ENCODE peak calls at places on chromosomes 16 and 17, in ten cellular contexts. B is H1, J is AG09319, R is A549, K is fibroblast of lung, O is H9, G is neural crest cell, E is endodermal cell, Q is Peyer's patch, V is CD14-positive monocyte. U is an unnamed sample.

GRCh38 chr17:70107441-70107840 is 32.4 kb downstream of the KCNJ16 start:
- DNase-seq in B (no peak), J (no peak), E (no peak), V (no peak), Q (no peak), K (no peak), R (no peak), G (no peak), O (no peak), U (no peak)

GRCh38 chr17:18184143-18185007 is 747 bp downstream of the ALKBH5 start:
- DNase-seq in B (peak; percentile 65), E (peak; percentile 87), O (peak; percentile 61), J (no peak), G (no peak), R (no peak), K (peak; percentile 48), Q (peak; percentile 60), V (peak; percentile 90), U (peak; percentile 33)

GRCh38 chr16:55622930-55623561 is 32.7 kb upstream of the SLC6A2 start:
- DNase-seq in V (no peak), G (no peak), Q (no peak), K (no peak), J (no peak), R (peak; percentile 25), B (peak; percentile 75), E (peak; percentile 92), O (peak; percentile 84), U (no peak)

GRCh38 chr16:57003439-57004386 is 14.4 kb downstream of the NLRC5 start:
- DNase-seq in B (no peak), J (no peak), G (no peak), Q (peak; percentile 68), K (no peak), E (no peak), O (no peak), R (no peak), V (no peak), U (no peak)

GRCh38 chr17:4988168-4988567 is 693 bp upstream of the CAMTA2 start:
- DNase-seq in R (no peak), J (no peak), O (no peak), E (no peak), Q (no peak), G (no peak), V (no peak), B (no peak), K (no peak), U (no peak)

GRCh38 chr16:74487634-74488495 is 66.6 kb upstream of the CLEC18B start:
- DNase-seq in R (no peak), G (no peak), E (no peak), V (no peak), J (no peak), K (no peak), Q (no peak), O (no peak), B (no peak), U (no peak)

GRCh38 chr16:84528317-84528716 is 23.9 kb upstream of the MEAK7 start:
- DNase-seq in G (no peak), V (no peak), J (no peak), B (no peak), E (no peak), Q (no peak), R (no peak), O (no peak), K (no peak), U (no peak)

GRCh38 chr17:28396635-28397239 is 9.3 kb downstream of the SLC46A1 start:
- DNase-seq in G (no peak), E (peak; percentile 59), O (no peak), R (no peak), B (no peak), K (no peak), Q (no peak), J (no peak), V (no peak), U (no peak)

DNA sequence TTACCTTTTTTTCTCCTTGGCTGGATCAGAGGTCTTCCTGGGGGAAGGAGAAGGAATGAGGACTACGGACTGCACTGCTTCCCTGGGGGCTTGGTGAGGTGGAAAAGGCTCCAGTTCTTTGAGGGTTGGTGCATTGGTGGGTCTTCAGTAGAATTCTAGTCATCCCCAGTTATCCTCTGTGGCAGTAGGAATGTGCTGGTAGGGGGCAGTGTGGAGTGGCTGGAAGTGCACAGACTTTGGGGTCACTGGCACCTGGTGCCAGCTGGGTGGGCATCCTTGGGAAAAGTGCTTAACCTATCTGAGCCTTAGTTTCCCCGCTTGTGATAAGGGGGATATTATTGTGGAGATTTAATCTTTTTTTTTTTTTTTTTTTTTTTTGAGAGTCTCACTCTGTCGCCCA is 6.3 kb downstream of the TAC4 start:
- DNase-seq in E (no peak), Q (no peak), G (no peak), V (no peak), B (no peak), R (no peak), K (no peak), J (no peak), O (no peak), U (no peak)
- TF ChIP-seq CTCF in E (peak; percentile 59), Q (no peak), G (no peak), V (no peak), B (peak; percentile 41), R (no peak), K (no peak), J (no peak), O (peak; percentile 53), U (peak; percentile 36)

GRCh38 chr16:88308441-88309173 is 74.2 kb upstream of the ZNF469 start:
- DNase-seq in E (no peak), J (no peak), V (no peak), O (no peak), G (no peak), B (no peak), R (no peak), Q (no peak), K (no peak), U (no peak)

GRCh38 chr16:88310796-88311605 is 71.8 kb upstream of the ZNF469 start:
- DNase-seq in K (no peak), O (no peak), J (no peak), V (no peak), B (no peak), R (no peak), G (no peak), Q (no peak), E (no peak), U (no peak)

GRCh38 chr16:88312732-88313131 is 70.0 kb upstream of the ZNF469 start:
- DNase-seq in B (no peak), J (no peak), K (no peak), R (no peak), E (no peak), G (no peak), V (no peak), Q (no peak), O (no peak), U (no peak)

GRCh38 chr16:88309174-88309904 is 73.4 kb upstream of the ZNF469 start:
- DNase-seq in E (no peak), O (no peak), V (no peak), B (no peak), K (no peak), J (no peak), G (no peak), R (no peak), Q (no peak), U (no peak)

DNA sequence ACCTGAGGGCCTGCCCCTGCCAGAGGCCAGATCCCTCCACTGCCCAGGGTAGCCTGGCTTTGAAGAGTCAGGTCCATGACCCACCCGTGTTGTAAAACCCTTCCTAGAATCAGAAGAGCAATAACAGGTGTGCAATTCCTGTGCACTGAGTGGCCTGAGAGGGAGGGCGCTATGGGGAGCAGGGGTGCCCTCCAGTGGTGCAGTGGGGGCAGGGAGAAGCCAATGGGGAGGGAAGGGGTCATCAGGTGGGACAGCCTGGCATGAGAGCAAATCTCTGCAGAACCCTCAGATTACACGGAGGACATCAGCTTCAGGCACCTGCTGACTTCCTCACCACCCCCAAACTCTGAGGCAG is 72.9 kb upstream of the ZNF469 start:
- DNase-seq in E (no peak), K (no peak), J (no peak), Q (no peak), V (no peak), B (no peak), O (no peak), G (no peak), R (no peak), U (no peak)
- TF ChIP-seq CTCF in E (peak; percentile 31), K (peak; percentile 26), J (no peak), Q (no peak), V (no peak), B (peak; percentile 73), O (peak; percentile 53), G (no peak), R (no peak), U (peak; percentile 36)

DNA sequence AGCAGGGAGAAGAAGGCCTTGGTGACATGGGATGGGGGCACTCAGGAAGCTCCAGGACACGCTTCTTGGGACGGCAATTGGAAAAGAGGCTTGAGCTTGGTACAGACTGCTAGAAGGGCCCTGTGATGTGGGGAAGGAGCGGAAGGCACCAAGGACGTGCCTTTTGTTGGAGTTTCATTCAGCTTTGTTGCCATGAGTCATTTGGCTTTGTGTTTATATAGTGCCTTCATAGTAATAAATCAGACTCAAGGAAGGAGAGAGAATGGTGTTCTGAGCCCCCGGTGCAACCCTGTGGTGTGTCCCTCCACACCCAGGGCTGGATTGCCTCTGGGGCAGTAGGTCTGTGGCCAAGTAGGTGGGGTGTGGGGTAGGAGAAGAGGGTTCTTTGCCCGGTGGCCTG is 7.4 kb upstream of the TBX4 start:
- DNase-seq in O (no peak), B (no peak), G (no peak), R (peak; percentile 38), J (no peak), E (peak; percentile 33), K (peak; percentile 66), V (no peak), Q (no peak), U (peak; percentile 63)
- TF ChIP-seq CTCF in O (no peak), B (no peak), G (no peak), R (no peak), J (no peak), E (no peak), K (no peak), V (no peak), Q (no peak), U (no peak)

GRCh38 chr17:38915639-38915995 is 9.8 kb upstream of the LASP1NB start:
- DNase-seq in K (no peak), E (peak; percentile 42), J (no peak), Q (no peak), G (no peak), O (no peak), V (no peak), R (no peak), B (no peak), U (no peak)

GRCh38 chr17:38916771-38917170 is 8.6 kb upstream of the LASP1NB start:
- DNase-seq in G (no peak), K (no peak), J (no peak), E (no peak), B (no peak), O (no peak), V (no peak), Q (peak; percentile 3), R (no peak), U (no peak)

GRCh38 chr17:38912221-38912813 is 13.1 kb upstream of the LASP1NB start:
- DNase-seq in J (no peak), B (no peak), O (peak; percentile 27), K (no peak), R (no peak), V (no peak), E (peak; percentile 40), G (no peak), Q (no peak), U (no peak)

GRCh38 chr17:38917259-38917658 is 8.2 kb upstream of the LASP1NB start:
- DNase-seq in J (no peak), Q (peak; percentile 14), O (no peak), V (no peak), E (no peak), G (no peak), R (no peak), B (no peak), K (no peak), U (no peak)

DNA sequence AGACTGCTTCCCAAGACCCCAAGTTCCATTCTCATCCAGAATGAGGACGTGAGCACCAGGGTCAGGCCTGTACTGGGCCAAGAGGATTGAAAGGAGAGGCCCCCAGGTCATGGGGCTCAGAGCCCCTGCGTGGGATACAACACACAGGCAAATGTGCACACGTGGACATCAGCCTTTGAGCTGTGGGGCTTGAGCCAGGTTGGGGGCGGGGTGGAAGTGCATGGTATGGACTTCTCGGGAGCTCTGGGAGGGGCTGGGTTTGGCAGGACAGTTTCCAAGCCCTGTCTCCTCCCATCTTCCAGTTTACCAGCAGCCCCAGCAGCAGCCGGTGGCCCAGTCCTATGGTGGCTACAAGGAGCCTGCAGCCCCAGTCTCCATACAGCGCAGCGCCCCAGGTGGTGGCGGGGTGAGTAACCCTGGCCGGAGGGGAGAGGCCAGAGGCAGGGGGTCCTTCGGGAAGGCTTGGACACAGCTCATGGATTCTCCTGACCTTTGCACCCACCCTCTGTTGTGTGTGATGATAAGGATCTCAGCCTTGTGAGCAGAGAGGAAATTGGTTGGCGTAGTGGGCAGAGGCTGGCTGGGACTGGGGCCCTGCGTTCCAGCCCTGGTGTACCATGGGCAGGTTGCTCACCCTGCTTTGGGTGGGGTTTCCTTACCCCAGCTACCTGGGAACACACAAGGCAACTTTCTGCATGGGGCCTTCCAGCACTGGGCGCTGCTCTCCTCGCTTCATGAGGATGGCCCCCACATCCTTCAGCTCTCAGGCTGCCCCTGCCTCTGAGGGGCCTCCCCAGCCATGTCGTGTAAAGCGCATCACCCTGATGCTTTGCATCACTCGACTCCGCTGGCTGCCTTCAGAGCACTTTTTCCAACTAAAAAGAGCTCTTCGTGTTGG is 10.4 kb upstream of the LASP1NB start:
- DNase-seq in B (no peak), J (no peak), E (peak; percentile 86), R (no peak), G (no peak), V (no peak), Q (peak; percentile 3), K (no peak), O (peak; percentile 74), U (no peak)
- TF ChIP-seq CTCF in B (peak; percentile 42), J (no peak), E (peak; percentile 68), R (no peak), G (no peak), V (no peak), Q (no peak), K (no peak), O (peak; percentile 50), U (peak; percentile 40)